ENCODE peak calls at places on chromosomes 3 and 15, in five cellular contexts. A is GM12878, T is K562, R is H1, L is HepG2. B is an unnamed sample.

GRCh38 chr3:159761377-159761776 is 227.3 kb upstream of the IL12A start:
- DNase-seq in A (no peak), T (no peak), R (no peak), L (no peak), B (no peak)

GRCh38 chr3:59808431-59808830 is 758.6 kb upstream of the CFAP20DC start:
- DNase-seq in A (no peak), T (no peak), R (no peak), L (no peak), B (no peak)

GRCh38 chr3:55686720-55687254 is 199.7 kb upstream of the WNT5A start:
- DNase-seq in A (no peak), T (no peak), R (no peak), L (no peak), B (no peak)

GRCh38 chr3:120170223-120170622 is 76.0 kb upstream of the GSK3B start:
- DNase-seq in A (no peak), T (no peak), R (no peak), L (no peak), B (peak; percentile 31)

GRCh38 chr3:168034152-168034928 is 61.4 kb downstream of the GOLIM4 start:
- DNase-seq in A (no peak), T (peak; percentile 64), R (no peak), L (no peak), B (no peak)

GRCh38 chr15:84143753-84144314 is 91.7 kb upstream of the GOLGA6L4 start:
- DNase-seq in A (peak; percentile 52), T (no peak), R (no peak), L (no peak), B (no peak)

GRCh38 chr15:27623560-27624305 is 475.4 kb downstream of the OCA2 start:
- DNase-seq in A (no peak), T (no peak), R (no peak), L (no peak), B (no peak)

GRCh38 chr3:120678984-120679383 is 3.1 kb downstream of the HGD start:
- DNase-seq in A (no peak), T (no peak), R (no peak), L (no peak), B (peak; percentile 13)

GRCh38 chr15:51077565-51078153 is 17.0 kb downstream of the TNFAIP8L3 start:
- DNase-seq in A (peak; percentile 48), T (peak; percentile 71), R (peak; percentile 89), L (no peak), B (no peak)

GRCh38 chr3:128878556-128879124 is 780 bp upstream of the ACAD9 start:
- DNase-seq in A (peak; percentile 8), T (peak; percentile 51), R (no peak), L (peak; percentile 15), B (peak; percentile 14)

GRCh38 chr15:47788685-47789084 is 71.4 kb downstream of the SEMA6D start:
- DNase-seq in A (no peak), T (no peak), R (no peak), L (no peak), B (no peak)

GRCh38 chr3:98979296-98979695 is 77.8 kb upstream of the DCBLD2 start:
- DNase-seq in A (no peak), T (no peak), R (no peak), L (no peak), B (no peak)

GRCh38 chr3:33722186-33722585 is 4.1 kb upstream of the CLASP2 start:
- DNase-seq in A (no peak), T (peak; percentile 20), R (no peak), L (no peak), B (no peak)

GRCh38 chr15:97745481-97746071 is 214.9 kb upstream of the ARRDC4 start:
- DNase-seq in A (no peak), T (peak; percentile 59), R (peak; percentile 67), L (peak; percentile 23), B (peak; percentile 34)

GRCh38 chr15:34616613-34617012 is 33.2 kb upstream of the GOLGA8B start:
- DNase-seq in A (no peak), T (peak; percentile 83), R (no peak), L (peak; percentile 9), B (peak; percentile 58)

GRCh38 chr3:14804835-14805780 is 13.7 kb upstream of the FGD5 start:
- DNase-seq in A (no peak), T (peak; percentile 14), R (no peak), L (peak; percentile 40), B (no peak)

GRCh38 chr3:71131385-71131871 is 452.1 kb downstream of the FOXP1 start:
- DNase-seq in A (no peak), T (no peak), R (no peak), L (no peak), B (no peak)

GRCh38 chr3:71130516-71131384 is 452.8 kb downstream of the FOXP1 start:
- DNase-seq in A (no peak), T (peak; percentile 76), R (no peak), L (peak; percentile 35), B (no peak)

GRCh38 chr3:71131893-71132314 is 451.6 kb downstream of the FOXP1 start:
- DNase-seq in A (no peak), T (peak; percentile 44), R (no peak), L (no peak), B (no peak)

GRCh38 chr3:71128951-71129350 is 454.6 kb downstream of the FOXP1 start:
- DNase-seq in A (no peak), T (peak; percentile 21), R (no peak), L (no peak), B (no peak)

DNA sequence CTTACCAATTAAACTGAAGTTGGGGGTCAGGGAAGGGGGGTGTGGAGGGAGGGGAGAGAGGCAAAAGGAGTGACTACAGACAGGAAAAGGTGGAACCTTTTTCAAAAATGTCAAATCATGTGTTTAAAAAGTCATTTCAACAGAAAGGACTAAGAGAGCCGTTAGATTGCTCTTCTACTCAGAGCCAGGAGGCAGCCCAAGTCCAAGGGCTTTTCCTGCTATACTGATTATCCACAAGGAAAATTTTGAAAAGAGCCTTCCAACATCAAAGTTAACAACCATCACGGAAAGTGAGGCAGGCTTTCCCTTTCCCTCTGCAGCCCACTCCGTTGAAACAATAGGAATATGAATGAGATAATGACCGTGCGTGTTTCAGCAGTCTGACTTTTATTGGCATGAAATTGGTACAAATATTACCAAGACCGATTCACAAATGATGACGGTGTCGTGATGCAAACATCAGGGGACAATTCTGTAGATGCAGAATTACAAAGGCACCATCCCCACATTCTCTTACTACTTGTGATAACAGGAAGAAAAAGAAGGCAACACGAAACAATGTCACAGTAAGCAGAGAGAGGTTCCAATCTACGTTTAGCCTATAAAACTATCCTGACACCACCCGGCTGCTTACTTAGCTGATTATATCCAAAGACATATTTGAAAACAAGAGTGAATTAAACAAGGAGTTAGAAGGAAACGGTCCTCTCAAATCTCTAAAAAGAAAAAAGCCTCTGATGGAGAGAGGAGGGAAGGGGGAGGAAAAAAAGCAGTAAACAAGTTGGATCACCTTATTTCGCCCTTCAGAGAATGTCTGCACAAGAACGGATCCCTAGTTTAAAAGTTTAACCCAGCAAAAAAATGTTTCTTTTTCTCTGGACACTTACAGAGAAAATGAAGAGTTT is 453.7 kb downstream of the FOXP1 start:
- DNase-seq in A (no peak), T (peak; percentile 48), R (no peak), L (no peak), B (peak; percentile 47)
- TF ChIP-seq CHD2 in A (no peak), T (no peak), R (no peak), L (no peak), B (no peak)

DNA sequence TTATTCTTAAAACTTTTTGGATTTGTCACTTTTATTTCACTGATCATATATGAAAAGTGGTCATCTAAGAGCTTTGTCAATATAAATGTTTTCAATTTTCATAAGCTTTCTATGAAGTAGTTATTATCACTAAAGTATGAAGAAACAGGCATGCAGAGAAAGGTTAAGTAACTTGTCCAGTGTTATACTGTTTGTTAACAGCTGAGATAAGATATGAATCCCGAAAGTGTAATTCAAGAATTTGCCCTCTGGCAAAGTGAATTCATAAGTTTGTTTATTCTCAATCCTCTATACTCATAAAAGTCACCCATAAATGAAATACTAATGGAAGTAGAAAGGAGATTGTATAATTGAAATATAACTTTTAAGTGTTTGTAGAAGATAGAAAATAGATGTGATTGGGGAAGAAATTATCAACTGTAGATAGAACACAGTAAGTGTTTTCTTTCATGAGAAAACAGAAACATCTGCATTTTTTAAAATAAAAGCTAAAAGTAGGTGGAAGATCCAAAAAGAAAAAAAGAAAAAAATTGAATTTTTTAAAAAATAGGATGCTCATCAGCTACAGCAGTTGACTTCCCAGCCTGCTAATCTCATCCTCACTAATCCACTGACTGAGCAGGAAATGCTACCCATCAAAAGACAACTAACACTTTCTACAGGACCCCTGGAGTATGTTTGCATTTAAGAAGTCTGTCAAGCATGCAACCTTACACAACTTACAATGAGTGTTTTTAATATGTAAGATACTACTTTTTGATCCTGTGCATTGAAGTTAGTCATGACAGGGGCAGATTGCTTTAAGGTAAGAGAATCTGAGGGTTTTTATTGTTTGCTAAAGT is 878.1 kb downstream of the SI start:
- DNase-seq in A (no peak), T (no peak), R (no peak), L (no peak), B (no peak)
- TF ChIP-seq CEBPB in A (no peak), T (no peak), R (no peak), L (no peak), B (no peak)

DNA sequence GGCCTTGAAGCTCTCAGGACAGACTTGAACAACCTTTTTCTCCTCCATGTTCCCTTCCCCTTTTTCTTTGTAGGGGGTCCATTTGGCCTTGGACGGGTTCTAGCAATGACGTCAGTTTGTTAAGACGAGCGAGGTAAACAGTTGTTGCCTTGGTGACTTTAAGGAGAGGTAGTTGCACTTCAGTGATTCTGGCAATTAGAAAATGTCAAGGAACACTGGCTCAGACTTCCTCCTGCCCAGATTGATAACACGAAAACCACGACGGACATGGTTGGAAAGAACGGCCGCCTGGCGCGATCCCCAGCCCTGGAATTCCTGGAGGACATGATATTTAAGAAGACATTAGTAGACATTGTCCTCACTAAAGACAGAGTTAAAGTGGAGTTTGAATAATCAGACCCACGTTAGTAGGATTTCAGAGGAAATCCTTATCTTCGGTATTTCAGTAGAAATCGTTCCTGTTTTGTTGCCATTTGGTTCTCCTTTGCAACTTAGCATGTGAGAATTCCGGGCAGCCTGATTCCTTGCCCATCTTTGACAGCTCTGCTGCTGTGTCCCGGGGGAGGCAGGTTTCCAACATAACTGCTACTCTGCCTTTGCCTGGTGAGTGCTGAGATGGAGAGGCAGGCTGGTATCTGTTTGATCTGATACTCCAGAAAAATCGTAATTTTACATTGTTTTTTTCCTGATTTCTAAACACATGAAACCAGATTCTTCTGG is 87.3 kb downstream of the ST6GAL1 start:
- DNase-seq in A (no peak), T (no peak), R (peak; percentile 26), L (no peak), B (no peak)
- TF ChIP-seq CHD2 in A (no peak), T (no peak), R (no peak), L (no peak), B (no peak)

GRCh38 chr15:36841154-36841553 is 259.2 kb downstream of the MEIS2 start:
- DNase-seq in A (no peak), T (no peak), R (no peak), L (no peak), B (no peak)

GRCh38 chr15:36845270-36845669 is 255.1 kb downstream of the MEIS2 start:
- DNase-seq in A (no peak), T (no peak), R (no peak), L (no peak), B (no peak)

GRCh38 chr15:36843822-36844221 is 256.5 kb downstream of the MEIS2 start:
- DNase-seq in A (no peak), T (no peak), R (no peak), L (no peak), B (no peak)

DNA sequence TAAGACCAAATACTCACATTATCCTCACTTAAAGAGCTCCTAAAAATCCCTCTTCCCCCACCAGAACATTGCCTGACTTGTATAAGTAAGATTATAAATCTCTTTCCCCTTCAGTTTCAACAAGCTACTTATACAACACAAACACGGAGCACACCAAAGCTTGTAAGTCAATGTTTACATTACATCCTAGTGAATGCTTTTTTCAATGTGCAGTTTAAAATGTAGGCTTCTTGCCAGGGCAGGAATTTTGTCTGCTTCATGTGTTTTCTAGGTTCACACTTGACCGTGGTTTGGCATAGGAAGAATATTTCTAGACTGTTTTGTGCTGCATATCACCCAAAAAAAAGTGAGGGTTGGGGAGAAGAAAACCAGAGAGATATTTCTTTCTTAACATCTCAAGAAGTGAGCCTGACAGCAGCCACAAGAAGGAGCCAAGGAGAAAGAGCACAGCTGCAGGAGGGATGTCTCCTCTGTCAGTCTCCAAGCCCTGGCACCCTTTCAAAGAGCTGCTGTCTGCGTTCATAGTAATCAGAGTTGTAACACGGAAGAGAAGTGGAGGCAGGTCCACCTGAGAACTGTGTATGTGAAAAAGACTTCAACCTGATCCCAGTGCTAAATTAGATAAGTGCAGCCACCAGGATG is 255.8 kb downstream of the MEIS2 start:
- DNase-seq in A (no peak), T (no peak), R (no peak), L (peak; percentile 13), B (no peak)
- TF ChIP-seq CEBPB in A (no peak), T (no peak), R (no peak), L (no peak), B (no peak)

B was measured in A549.